ENCODE peak calls at places on chromosomes 3 and 15, in five cellular contexts. N is suprapubic skin, Z is sigmoid colon, M is ovary, Y is A549. L is an unnamed sample.

GRCh38 chr3:97510795-97511194 is 253.8 kb upstream of the ARL6 start:
- DNase-seq in Z (no peak), N (no peak), Y (no peak), M (no peak), L (no peak)

GRCh38 chr3:24290596-24290995 is 204.1 kb downstream of the THRB start:
- DNase-seq in Z (no peak), M (no peak), N (no peak), Y (no peak), L (no peak)

GRCh38 chr15:29275855-29276254 is 6.2 kb upstream of the NSMCE3 start:
- DNase-seq in M (no peak), Y (no peak), Z (no peak), N (no peak), L (no peak)

GRCh38 chr15:76648732-76649444 is 256.3 kb downstream of the SCAPER start:
- DNase-seq in Y (no peak), N (no peak), M (no peak), Z (no peak), L (no peak)

GRCh38 chr15:64634576-64635485 is 140.6 kb downstream of the RBPMS2 start:
- DNase-seq in N (no peak), Z (no peak), M (no peak), Y (no peak), L (no peak)

GRCh38 chr3:194985031-194985578 is 285.9 kb downstream of the XXYLT1 start:
- DNase-seq in N (peak; percentile 86), Y (no peak), Z (peak; percentile 89), M (peak; percentile 69), L (peak; percentile 23)

GRCh38 chr3:65914032-65914739 is 124.5 kb downstream of the MAGI1 start:
- DNase-seq in M (no peak), Y (no peak), Z (no peak), N (no peak), L (no peak)

GRCh38 chr3:112097378-112097777 is 11.2 kb downstream of the C3orf52 start:
- DNase-seq in M (no peak), Y (peak; percentile 81), N (no peak), Z (no peak), L (no peak)

GRCh38 chr15:96325579-96326331 is 4.7 kb upstream of the NR2F2 start:
- DNase-seq in M (no peak), Z (no peak), Y (no peak), N (no peak), L (peak; percentile 29)

GRCh38 chr15:56996746-56997470 is 78.5 kb downstream of the TCF12 start:
- DNase-seq in Z (no peak), M (no peak), N (no peak), Y (no peak), L (no peak)

GRCh38 chr3:30011237-30011803 is 595.1 kb upstream of the TGFBR2 start:
- DNase-seq in Y (no peak), N (no peak), Z (no peak), M (no peak), L (no peak)

GRCh38 chr3:10187295-10187876 is 22.7 kb downstream of the IRAK2 start:
- DNase-seq in Y (no peak), M (no peak), N (no peak), Z (no peak), L (no peak)

GRCh38 chr3:126885425-126885824 is 97.5 kb upstream of the PLXNA1 start:
- DNase-seq in Z (no peak), Y (no peak), N (no peak), M (no peak), L (no peak)

GRCh38 chr3:113534365-113534764 is 2.0 kb downstream of the SIDT1 start:
- DNase-seq in M (no peak), N (no peak), Z (no peak), Y (no peak), L (no peak)

GRCh38 chr15:95450413-95450812 is 880.1 kb upstream of the NR2F2 start:
- DNase-seq in Y (no peak), M (no peak), N (no peak), Z (no peak), L (no peak)

GRCh38 chr3:127041933-127042332 is 59.0 kb downstream of the PLXNA1 start:
- DNase-seq in Y (no peak), M (no peak), Z (peak; percentile 36), N (no peak), L (no peak)

GRCh38 chr3:101878589-101878988 is 29.3 kb downstream of the NFKBIZ start:
- DNase-seq in N (no peak), M (no peak), Y (no peak), Z (no peak), L (no peak)

DNA sequence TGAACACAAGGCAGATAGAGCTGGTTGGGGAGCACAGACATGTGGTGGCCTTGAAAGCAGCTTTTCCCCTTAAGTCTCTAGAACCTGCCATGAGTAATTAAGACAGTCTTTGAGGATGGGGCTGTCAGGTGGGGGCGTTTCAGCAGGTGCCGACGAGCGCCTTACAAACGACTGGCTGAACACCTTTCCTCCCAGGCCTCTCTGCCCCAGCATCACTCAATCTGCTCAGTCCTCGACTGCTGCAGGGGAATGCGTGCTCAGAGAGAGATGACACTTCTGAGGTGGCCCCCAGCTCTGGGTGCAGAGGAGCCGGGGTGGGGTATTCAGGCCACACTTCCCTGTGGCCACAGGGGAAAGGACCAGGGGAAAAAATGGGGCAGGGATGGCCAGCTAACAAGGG is 8.1 kb upstream of the NCKIPSD start:
- DNase-seq in N (no peak), Y (no peak), M (no peak), Z (no peak), L (no peak)
- H3K4me3 ChIP-seq in N (peak overlapping the region; percentile 51), Y (no peak overlapping the region), M (peak overlapping the region; percentile 59), Z (peak overlapping the region; percentile 36), L (peak overlapping the region; percentile 85)

GRCh38 chr3:183635431-183636220 is at the start of gene KLHL24:
- DNase-seq in Z (peak; percentile 96), Y (peak; percentile 78), M (peak; percentile 93), N (peak; percentile 96), L (peak; percentile 87)
- TF ChIP-seq EP300 in Z (no peak), Y (no peak), M (no peak), N (no peak), L (peak; percentile 100)

DNA sequence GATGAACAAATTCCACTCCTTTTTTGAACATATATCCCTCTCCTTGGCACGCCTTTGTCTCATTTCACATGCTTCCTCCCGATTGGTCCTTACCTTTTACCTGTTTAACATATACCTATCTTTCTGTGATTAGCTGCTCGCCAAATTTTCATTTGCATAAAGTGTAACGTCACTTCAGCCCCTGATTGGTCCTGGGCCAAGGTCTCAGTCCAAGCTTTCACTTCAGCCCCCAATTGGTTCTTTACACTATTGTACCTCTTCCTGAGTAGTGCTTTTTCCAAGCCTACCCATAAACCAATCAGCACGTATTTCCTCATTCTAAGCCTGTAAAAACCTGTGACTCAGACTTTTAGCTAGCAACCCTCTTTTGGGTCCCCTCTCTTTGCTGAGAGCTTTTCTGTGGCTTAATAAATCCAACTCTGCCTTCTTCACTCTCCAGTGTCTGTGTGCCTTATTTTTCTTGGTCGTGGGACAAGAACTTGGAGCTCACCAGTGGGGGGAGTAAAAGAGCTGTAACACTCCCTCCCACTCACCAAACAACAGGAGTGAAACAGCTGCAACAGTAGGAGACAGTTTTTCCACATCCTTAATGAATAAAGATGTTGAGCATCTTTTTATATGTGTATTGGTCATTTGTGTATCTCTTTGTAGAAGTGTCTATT is 584 bp upstream of the XCR1 start:
- DNase-seq in Y (no peak), M (no peak), Z (no peak), N (no peak), L (no peak)
- H3K9me3 ChIP-seq in Y (no peaks in the 10 kb centered on the region), M (no peaks in the 10 kb centered on the region), Z (peaks cover 5% of the 10 kb centered on the region), N (no peaks in the 10 kb centered on the region), L (no peaks in the 10 kb centered on the region)

DNA sequence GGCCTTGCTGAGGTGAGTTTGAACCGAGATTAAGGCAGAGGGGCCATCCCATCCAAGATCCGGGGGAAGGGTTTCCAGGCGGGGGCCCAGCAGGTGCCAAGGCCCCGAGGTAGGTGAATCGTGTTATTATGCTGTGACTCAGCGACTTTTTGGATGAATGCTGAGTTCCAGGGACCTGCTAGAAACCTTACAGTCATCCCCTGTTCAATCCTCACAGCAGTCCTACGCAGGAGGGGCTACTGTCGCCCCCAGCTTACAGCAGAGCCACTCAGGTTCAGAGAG is 40.9 kb downstream of the DNAJB8 start:
- DNase-seq in Z (no peak), M (no peak), Y (no peak), N (no peak), L (no peak)
- H3K4me3 ChIP-seq in Z (no peak overlapping the region), M (no peak overlapping the region), Y (no peak overlapping the region), N (no peak overlapping the region), L (no peak overlapping the region)

GRCh38 chr3:136752327-136753111 is at the start of gene STAG1:
- DNase-seq in Y (peak; percentile 63), N (peak; percentile 98), Z (peak; percentile 99), M (peak; percentile 100), L (peak; percentile 98)
- TF ChIP-seq EP300 in Y (no peak), N (no peak), Z (peak; percentile 17), M (peak; percentile 54), L (peak; percentile 95)

DNA sequence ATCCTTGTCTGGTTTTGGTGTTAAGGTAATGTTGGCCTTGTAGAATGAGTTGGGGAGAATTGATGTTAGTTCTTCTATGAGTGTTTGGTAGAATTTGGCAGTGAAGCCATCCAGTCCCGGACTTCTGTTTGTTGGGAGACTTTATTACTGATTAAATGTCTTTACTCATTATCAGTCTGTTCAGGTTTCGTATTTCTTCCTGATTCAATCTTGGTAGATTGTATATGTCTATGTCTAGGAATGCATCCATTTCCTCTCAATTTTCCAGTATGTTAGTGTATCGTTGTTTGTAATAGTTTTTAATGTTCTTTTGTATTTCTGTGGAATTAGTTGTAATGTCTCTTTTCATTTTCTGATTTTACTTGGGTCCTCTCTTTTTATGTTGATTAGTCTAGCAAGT is 39.4 kb downstream of the NCK1 start:
- DNase-seq in Y (no peak), N (no peak), M (no peak), Z (no peak), L (no peak)
- H3K9me3 ChIP-seq in Y (peaks cover 12% of the 10 kb centered on the region), N (peaks cover 16% of the 10 kb centered on the region), M (no peaks in the 10 kb centered on the region), Z (no peaks in the 10 kb centered on the region), L (no peaks in the 10 kb centered on the region)

GRCh38 chr15:73754461-73754860 is 1.3 kb upstream of the INSYN1 start:
- DNase-seq in Z (no peak), M (no peak), Y (no peak), N (no peak), L (no peak)
- H3K4me3 ChIP-seq in Z (no peak overlapping the region), M (no peak overlapping the region), Y (no peak overlapping the region), N (no peak overlapping the region), L (no peak overlapping the region)

GRCh38 chr3:108184824-108185223 is 37.4 kb downstream of the IFT57 start:
- DNase-seq in Y (no peak), M (no peak), N (no peak), Z (no peak), L (no peak)
- TF ChIP-seq EP300 in Y (no peak), M (no peak), N (no peak), Z (no peak), L (no peak)

DNA sequence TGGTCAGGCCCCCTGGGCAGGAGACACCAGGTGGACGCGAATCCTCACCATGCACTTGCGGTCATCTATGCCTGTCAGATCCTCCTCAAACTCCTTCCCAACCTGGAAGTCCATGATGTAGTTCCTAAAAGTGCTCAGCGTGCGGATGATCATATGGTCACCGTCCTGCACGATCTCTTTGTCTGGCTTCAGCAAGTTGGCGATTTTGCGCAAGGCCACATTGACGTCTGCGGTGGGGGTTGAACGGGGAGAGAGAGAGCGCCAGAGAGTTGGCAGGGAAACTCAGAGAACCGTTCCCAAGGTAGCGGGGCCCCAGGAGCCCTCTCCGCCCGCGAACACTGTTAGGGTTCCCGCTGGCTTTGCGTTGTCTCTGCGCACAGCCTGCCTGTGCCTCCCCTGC is 809 bp downstream of the RBP1 start:
- DNase-seq in Y (no peak), Z (peak; percentile 81), M (peak; percentile 78), N (no peak), L (no peak)
- H3K9me3 ChIP-seq in Y (no peaks in the 10 kb centered on the region), Z (no peaks in the 10 kb centered on the region), M (no peaks in the 10 kb centered on the region), N (no peaks in the 10 kb centered on the region), L (no peaks in the 10 kb centered on the region)

GRCh38 chr3:58576716-58577115 is 475 bp downstream of the FAM107A start:
- DNase-seq in M (no peak), Z (no peak), Y (no peak), N (no peak), L (no peak)
- H3K4me3 ChIP-seq in M (no peak overlapping the region), Z (peak overlapping the region; percentile 36), Y (no peak overlapping the region), N (peak overlapping the region; percentile 36), L (peak overlapping the region; percentile 53)

L was measured in tibial nerve.